ENCODE peak calls at places on chromosomes 5 and 9, in ten cellular contexts. E, R, D, M, Y, O, B, V, F and Z are unnamed samples.

GRCh38 chr9:126275386-126276001 is 51.1 kb upstream of the MVB12B start:
- DNase-seq in B (no peak), M (no peak), F (no peak), D (peak), O (no peak), Y (no peak), V (peak), R (no peak), E (peak), Z (no peak)

GRCh38 chr9:95018099-95018927 is 291.8 kb downstream of the AOPEP start:
- DNase-seq in Y (no peak), F (peak), O (peak), D (no peak), B (no peak), M (no peak), V (no peak), R (no peak), E (no peak), Z (no peak)

GRCh38 chr5:160311491-160312138 is 749 bp downstream of the CCNJL start:
- DNase-seq in Y (peak), E (no peak), B (no peak), R (no peak), M (no peak), F (no peak), D (no peak), O (peak), V (no peak), Z (no peak)

GRCh38 chr9:101275671-101276250 is 109.0 kb downstream of the BAAT start:
- DNase-seq in V (no peak), E (no peak), O (no peak), R (no peak), B (no peak), M (no peak), D (no peak), F (no peak), Y (no peak), Z (no peak)

GRCh38 chr5:107487056-107487461 is 183.7 kb downstream of the EFNA5 start:
- DNase-seq in B (no peak), Y (no peak), R (no peak), D (no peak), E (no peak), M (no peak), V (no peak), F (peak), O (no peak), Z (no peak)

GRCh38 chr9:107141967-107142366 is 141.1 kb upstream of the RAD23B start:
- DNase-seq in B (no peak), E (no peak), R (no peak), F (no peak), Y (no peak), M (no peak), O (peak), V (no peak), D (no peak), Z (no peak)

GRCh38 chr5:135205616-135206349 is 171.8 kb upstream of the PITX1 start:
- DNase-seq in F (no peak), R (no peak), V (no peak), D (no peak), E (no peak), O (no peak), Y (no peak), B (no peak), M (no peak), Z (no peak)

GRCh38 chr9:133606722-133607053 is 2.5 kb downstream of the FAM163B start:
- DNase-seq in B (no peak), R (no peak), O (no peak), V (no peak), D (no peak), Y (no peak), E (no peak), M (no peak), F (no peak), Z (no peak)

GRCh38 chr5:36070687-36071571 is 4.2 kb upstream of the UGT3A2 start:
- DNase-seq in D (no peak), O (no peak), V (no peak), R (no peak), F (no peak), M (no peak), Y (no peak), B (no peak), E (no peak), Z (no peak)

GRCh38 chr5:34005211-34005610 is 2.6 kb downstream of the AMACR start:
- DNase-seq in B (no peak), O (peak), R (no peak), V (no peak), F (no peak), D (no peak), M (no peak), E (no peak), Y (no peak), Z (no peak)

GRCh38 chr9:99778829-99779228 is 42.9 kb upstream of the NR4A3 start:
- DNase-seq in M (no peak), O (no peak), E (no peak), Y (no peak), F (no peak), R (no peak), B (no peak), V (no peak), D (peak), Z (no peak)

GRCh38 chr9:35690447-35691324 is 961 bp upstream of the TPM2 start:
- DNase-seq in M (peak), E (peak), Y (peak), O (peak), D (no peak), R (peak), B (peak), F (peak), V (peak), Z (no peak)

GRCh38 chr5:32147236-32147635 is 26.9 kb downstream of the GOLPH3 start:
- DNase-seq in Y (no peak), E (no peak), R (no peak), V (no peak), F (no peak), D (no peak), B (no peak), M (no peak), O (no peak), Z (no peak)

GRCh38 chr5:40676643-40677333 is 2.9 kb upstream of the PTGER4 start:
- DNase-seq in F (peak), O (no peak), Y (no peak), E (no peak), D (no peak), V (no peak), M (no peak), R (no peak), B (no peak), Z (no peak)

GRCh38 chr5:157137691-157138090 is 5.0 kb downstream of the MED7 start:
- DNase-seq in O (no peak), B (no peak), V (no peak), M (no peak), D (no peak), E (no peak), Y (no peak), R (no peak), F (peak), Z (no peak)